ENCODE peak calls at places on chromosome 6, in five cellular contexts. D is uterus, E is SJSA1, Y is IMR-90, H is iris pigment epithelial cell. V is an unnamed sample.

GRCh38 chr6:56388414-56388752 is 141.0 kb upstream of the COL21A1 start:
- DNase-seq in D (no peak), E (no peak), Y (no peak), H (no peak), V (no peak)

GRCh38 chr6:101114703-101115102 is 233.6 kb upstream of the ASCC3 start:
- DNase-seq in H (peak), Y (peak), D (no peak), E (no peak), V (no peak)

GRCh38 chr6:47690209-47690608 is 8.2 kb upstream of the ADGRF4 start:
- DNase-seq in D (no peak), H (no peak), Y (no peak), E (no peak), V (no peak)

GRCh38 chr6:28940294-28940858 is 16.6 kb upstream of the TRIM27 start:
- DNase-seq in D (peak), E (peak), H (no peak), Y (no peak), V (peak)

GRCh38 chr6:130615816-130616215 is 211.4 kb upstream of the SMLR1 start:
- DNase-seq in E (no peak), H (no peak), Y (no peak), D (no peak), V (no peak)

GRCh38 chr6:89433637-89434499 is 916 bp downstream of the ANKRD6 start:
- DNase-seq in Y (no peak), D (peak), H (no peak), E (no peak), V (no peak)

GRCh38 chr6:2902470-2902762 is 693 bp downstream of the SERPINB9 start:
- DNase-seq in E (no peak), Y (peak), D (peak), H (peak), V (no peak)

GRCh38 chr6:152309648-152310047 is 327.5 kb downstream of the SYNE1 start:
- DNase-seq in H (peak), D (no peak), Y (no peak), E (no peak), V (no peak)

GRCh38 chr6:2890981-2891767 is 11.9 kb downstream of the SERPINB9 start:
- DNase-seq in Y (no peak), D (no peak), E (no peak), H (no peak), V (no peak)

GRCh38 chr6:154276810-154277577 is 79.6 kb downstream of the IPCEF1 start:
- DNase-seq in Y (peak), D (no peak), H (peak), E (no peak), V (no peak)

GRCh38 chr6:11975353-11975977 is 36.6 kb upstream of the HIVEP1 start:
- DNase-seq in D (no peak), Y (no peak), H (no peak), E (no peak), V (no peak)

GRCh38 chr6:166779381-166779780 is 152.3 kb upstream of the RPS6KA2 start:
- DNase-seq in D (no peak), Y (no peak), H (no peak), E (peak), V (no peak)

GRCh38 chr6:41122373-41122772 is 31.8 kb downstream of the TREML1 start:
- DNase-seq in E (no peak), Y (peak), D (no peak), H (peak), V (no peak)

GRCh38 chr6:1554881-1555569 is 54.7 kb upstream of the FOXC1 start:
- DNase-seq in E (peak), D (peak), H (peak), Y (peak), V (peak)

GRCh38 chr6:158867381-158868121 is 48.4 kb upstream of the EZR start:
- DNase-seq in D (no peak), E (no peak), Y (no peak), H (no peak), V (no peak)

GRCh38 chr6:125193208-125193607 is 39.6 kb downstream of the TPD52L1 start:
- DNase-seq in E (no peak), D (no peak), Y (no peak), H (no peak), V (no peak)

GRCh38 chr6:149127212-149127611 is 190.3 kb upstream of the TAB2 start:
- DNase-seq in E (no peak), Y (peak), H (peak), D (no peak), V (no peak)

GRCh38 chr6:54899986-54900385 is 53.4 kb downstream of the FAM83B start:
- DNase-seq in H (no peak), Y (no peak), E (no peak), D (no peak), V (no peak)

GRCh38 chr6:161439093-161439492 is 165.2 kb upstream of the AGPAT4 start:
- DNase-seq in Y (peak), H (peak), D (peak), E (peak), V (peak)

GRCh38 chr6:113466526-113466925 is 390.6 kb upstream of the MARCKS start:
- DNase-seq in D (no peak), H (no peak), E (no peak), Y (no peak), V (no peak)

GRCh38 chr6:167127785-167128531 is 5.1 kb downstream of the CCR6 start:
- DNase-seq in E (no peak), D (no peak), H (no peak), Y (no peak), V (no peak)

GRCh38 chr6:15937582-15937981 is 191.3 kb upstream of the MYLIP start:
- DNase-seq in E (no peak), D (no peak), Y (no peak), H (no peak), V (no peak)

GRCh38 chr6:163229050-163229449 is 185.5 kb upstream of the QKI start:
- DNase-seq in E (no peak), D (no peak), Y (no peak), H (no peak), V (no peak)

GRCh38 chr6:85353012-85353411 is 96.9 kb upstream of the NT5E start:
- DNase-seq in D (no peak), E (no peak), H (no peak), Y (no peak), V (no peak)

GRCh38 chr6:162336359-162336758 is 391.2 kb downstream of the PRKN start:
- DNase-seq in Y (no peak), E (no peak), D (no peak), H (no peak), V (no peak)

GRCh38 chr6:107820571-107821261 is 3.4 kb downstream of the SCML4 start:
- DNase-seq in E (no peak), H (no peak), D (no peak), Y (no peak), V (no peak)

GRCh38 chr6:139676718-139677117 is 302.3 kb upstream of the CITED2 start:
- DNase-seq in E (no peak), D (no peak), Y (no peak), H (no peak), V (no peak)

GRCh38 chr6:147131728-147132127 is 72.5 kb upstream of the STXBP5 start:
- DNase-seq in E (no peak), Y (peak), H (peak), D (no peak), V (no peak)

GRCh38 chr6:33316603-33317417 is 734 bp downstream of the ZBTB22 start:
- DNase-seq in E (no peak), H (no peak), D (no peak), Y (no peak), V (no peak)

GRCh38 chr6:99219788-99220187 is 129.7 kb downstream of the FAXC start:
- DNase-seq in Y (no peak), E (no peak), D (no peak), H (no peak), V (no peak)

GRCh38 chr6:106763361-106763760 is 134.0 kb downstream of the QRSL1 start:
- DNase-seq in E (no peak), D (no peak), H (no peak), Y (no peak), V (no peak)

GRCh38 chr6:78324213-78324612 is 543.1 kb upstream of the IRAK1BP1 start:
- DNase-seq in Y (no peak), E (no peak), H (no peak), D (no peak), V (no peak)

GRCh38 chr6:41965429-41966213 is 24.0 kb upstream of the CCND3 start:
- DNase-seq in D (no peak), H (no peak), Y (no peak), E (no peak), V (no peak)

GRCh38 chr6:57283096-57283495 is 34.3 kb upstream of the PRIM2 start:
- DNase-seq in Y (no peak), D (no peak), H (peak), E (no peak), V (no peak)

GRCh38 chr6:151440930-151441329 is 11.0 kb downstream of the RMND1 start:
- DNase-seq in H (no peak), E (no peak), D (no peak), Y (peak), V (peak)

GRCh38 chr6:75566137-75566767 is 35.4 kb upstream of the SENP6 start:
- DNase-seq in Y (no peak), D (no peak), H (no peak), E (no peak), V (no peak)

GRCh38 chr6:84575264-84575663 is 189.1 kb downstream of the TBX18 start:
- DNase-seq in E (no peak), D (no peak), Y (no peak), H (peak), V (no peak)

GRCh38 chr6:21856844-21857243 is 263.3 kb downstream of the SOX4 start:
- DNase-seq in D (no peak), Y (peak), H (peak), E (no peak), V (no peak)

GRCh38 chr6:46254946-46255345 is 84.2 kb upstream of the ENPP5 start:
- DNase-seq in H (no peak), E (no peak), D (no peak), Y (no peak), V (no peak)

V was measured in SW 1271.